ENCODE peak calls at places on chromosomes 7 and 10, in five cellular contexts. M, N, H, P and A are unnamed samples.

GRCh38 chr10:86366033-86366901 is at the start of gene GRID1:
- DNase-seq in M (no peak), N (peak), H (peak), P (no peak), A (no peak)

GRCh38 chr7:120273476-120273975 is 551 bp downstream of the KCND2 start:
- DNase-seq in M (no peak), N (no peak), H (peak), P (peak), A (peak)

GRCh38 chr10:28113202-28113601 is 114.3 kb upstream of the ODAD2 start:
- DNase-seq in M (no peak), N (no peak), H (no peak), P (no peak), A (no peak)

GRCh38 chr7:152435384-152436278 is at the start of gene KMT2C:
- DNase-seq in M (no peak), N (peak), H (peak), P (no peak), A (no peak)

GRCh38 chr7:109386959-109387358 is 817.3 kb downstream of the DNAJB9 start:
- DNase-seq in M (no peak), N (no peak), H (no peak), P (no peak), A (no peak)

GRCh38 chr7:112411186-112411795 is 39.0 kb upstream of the IFRD1 start:
- DNase-seq in M (no peak), N (no peak), H (peak), P (no peak), A (peak)

GRCh38 chr10:81386817-81387216 is 488.2 kb upstream of the NRG3 start:
- DNase-seq in M (no peak), N (no peak), H (no peak), P (no peak), A (no peak)

GRCh38 chr7:40700653-40701475 is 566.1 kb downstream of the SUGCT start:
- DNase-seq in M (no peak), N (no peak), H (no peak), P (no peak), A (no peak)

GRCh38 chr10:44261710-44262455 is 123.0 kb downstream of the CXCL12 start:
- DNase-seq in M (no peak), N (no peak), H (peak), P (peak), A (no peak)

GRCh38 chr10:72322030-72322279 is 32.8 kb downstream of the DNAJB12 start:
- DNase-seq in M (no peak), N (no peak), H (no peak), P (no peak), A (no peak)

GRCh38 chr7:55469271-55469681 is 103.0 kb downstream of the VOPP1 start:
- DNase-seq in M (no peak), N (no peak), H (peak), P (no peak), A (no peak)

GRCh38 chr7:155166108-155166507 is 96.0 kb downstream of the HTR5A start:
- DNase-seq in M (no peak), N (no peak), H (no peak), P (no peak), A (no peak)

GRCh38 chr10:103231047-103231551 is 14.6 kb upstream of the RPEL1 start:
- DNase-seq in M (peak), N (no peak), H (no peak), P (no peak), A (peak)

GRCh38 chr10:4093438-4093837 is 308.4 kb upstream of the KLF6 start:
- DNase-seq in M (no peak), N (no peak), H (no peak), P (no peak), A (no peak)

GRCh38 chr10:110366641-110367040 is 61.9 kb upstream of the SMNDC1 start:
- DNase-seq in M (no peak), N (no peak), H (no peak), P (no peak), A (no peak)

GRCh38 chr7:155584763-155585531 is 38.6 kb upstream of the CNPY1 start:
- DNase-seq in M (no peak), N (peak), H (peak), P (no peak), A (no peak)

GRCh38 chr10:70163448-70163847 is 6.9 kb downstream of the SAR1A start:
- DNase-seq in M (no peak), N (no peak), H (no peak), P (no peak), A (no peak)

GRCh38 chr7:2044883-2045471 is 187.8 kb downstream of the MAD1L1 start:
- DNase-seq in M (no peak), N (no peak), H (peak), P (no peak), A (no peak)

GRCh38 chr7:156168434-156168833 is 356.2 kb upstream of the SHH start:
- DNase-seq in M (no peak), N (no peak), H (no peak), P (no peak), A (no peak)

GRCh38 chr10:22477365-22478287 is 132.3 kb downstream of the SPAG6 start:
- DNase-seq in M (no peak), N (no peak), H (peak), P (no peak), A (no peak)

GRCh38 chr7:83681200-83681599 is 32.3 kb upstream of the SEMA3E start:
- DNase-seq in M (no peak), N (no peak), H (no peak), P (no peak), A (no peak)

GRCh38 chr7:74143383-74143782 is 30.8 kb upstream of the EIF4H start:
- DNase-seq in M (no peak), N (no peak), H (no peak), P (no peak), A (no peak)

GRCh38 chr10:122018951-122019413 is 30.0 kb downstream of the TACC2 start:
- DNase-seq in M (no peak), N (no peak), H (no peak), P (no peak), A (no peak)

GRCh38 chr10:122021421-122021820 is 32.5 kb downstream of the TACC2 start:
- DNase-seq in M (no peak), N (no peak), H (no peak), P (no peak), A (no peak)

GRCh38 chr10:122021828-122022227 is 32.9 kb downstream of the TACC2 start:
- DNase-seq in M (no peak), N (no peak), H (no peak), P (no peak), A (no peak)

GRCh38 chr10:122020202-122020601 is 31.2 kb downstream of the TACC2 start:
- DNase-seq in M (no peak), N (no peak), H (no peak), P (no peak), A (no peak)

DNA sequence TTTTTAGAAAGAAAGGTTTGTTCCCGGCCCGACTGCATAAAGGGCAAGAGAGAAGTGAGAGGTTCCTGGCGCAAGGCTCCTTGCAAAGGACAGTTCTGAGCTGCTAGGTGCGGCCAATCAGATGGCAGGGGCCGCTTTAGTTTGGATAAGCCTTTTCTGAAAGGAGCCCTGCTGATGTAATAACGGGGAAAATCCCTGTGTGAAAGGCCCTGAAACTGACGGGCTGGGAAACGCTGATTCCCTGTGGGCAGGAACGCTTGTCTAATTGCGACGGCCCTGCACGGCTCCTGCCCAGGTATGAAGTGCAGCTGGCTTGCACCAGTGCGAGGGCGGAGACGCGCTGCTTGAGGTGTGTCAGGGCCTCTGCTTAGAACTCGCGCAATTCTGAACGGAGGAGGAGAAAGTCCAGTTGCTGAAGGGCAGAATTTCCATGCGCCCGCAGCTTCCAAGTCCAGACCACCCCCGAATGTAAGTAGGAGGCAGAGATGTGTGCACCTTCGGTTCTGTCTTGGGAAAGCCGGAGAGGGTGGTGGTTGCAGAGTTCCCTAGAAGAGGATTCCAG is 30.5 kb downstream of the TACC2 start:
- DNase-seq in M (no peak), N (no peak), H (no peak), P (no peak), A (no peak)
- TF ChIP-seq ZBTB33 in M (no peak), N (no peak), H (no peak), P (no peak), A (peak)

DNA sequence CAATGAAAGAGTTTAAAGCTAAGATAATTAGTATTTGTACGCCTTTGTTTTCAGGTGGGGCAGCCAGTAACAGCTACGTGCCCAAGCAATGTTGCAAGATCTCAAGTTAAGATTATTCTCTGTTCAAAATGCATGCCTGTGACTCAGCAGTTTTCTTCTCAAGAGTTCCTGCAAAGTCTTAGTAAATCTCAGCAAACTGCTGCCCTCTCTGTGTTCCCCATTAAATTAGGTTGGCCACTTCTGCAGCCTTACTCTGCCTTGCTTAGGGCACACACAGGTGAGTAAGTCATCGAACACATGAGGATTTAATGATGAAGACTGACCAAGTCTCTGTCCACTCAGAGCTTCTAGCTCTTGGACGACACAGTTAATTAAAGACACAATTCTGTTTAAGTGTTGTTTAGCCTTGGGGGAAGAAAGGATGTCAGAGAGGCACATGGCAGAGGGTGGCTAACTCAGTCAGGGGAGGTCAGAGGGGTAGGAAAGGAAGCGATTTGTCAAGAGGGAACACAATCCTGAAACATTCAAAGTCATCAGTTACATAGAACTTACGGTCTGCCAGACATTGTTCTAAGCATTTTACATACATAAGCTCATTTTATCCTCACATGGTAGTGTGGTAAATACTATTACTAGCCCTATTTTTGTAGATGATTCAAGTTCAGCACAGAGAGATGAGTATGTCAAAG is 20.2 kb upstream of the SLC35G1 start:
- DNase-seq in M (no peak), N (no peak), H (no peak), P (no peak), A (no peak)
- TF ChIP-seq ZBTB33 in M (no peak), N (no peak), H (no peak), P (no peak), A (no peak)

GRCh38 chr7:138663741-138664710 is 37.1 kb downstream of the SVOPL start:
- DNase-seq in M (no peak), N (no peak), H (peak), P (no peak), A (no peak)
- TF ChIP-seq ZBTB33 in M (no peak), N (no peak), H (no peak), P (no peak), A (no peak)

GRCh38 chr7:157273208-157274202 is 63.3 kb upstream of the DNAJB6 start:
- DNase-seq in M (peak), N (peak), H (peak), P (no peak), A (peak)

GRCh38 chr7:157276091-157276561 is 60.7 kb upstream of the DNAJB6 start:
- DNase-seq in M (no peak), N (peak), H (peak), P (no peak), A (no peak)

GRCh38 chr7:157276731-157277562 is 59.9 kb upstream of the DNAJB6 start:
- DNase-seq in M (no peak), N (no peak), H (peak), P (no peak), A (no peak)

GRCh38 chr7:157272351-157273207 is 64.2 kb upstream of the DNAJB6 start:
- DNase-seq in M (no peak), N (no peak), H (peak), P (no peak), A (no peak)

DNA sequence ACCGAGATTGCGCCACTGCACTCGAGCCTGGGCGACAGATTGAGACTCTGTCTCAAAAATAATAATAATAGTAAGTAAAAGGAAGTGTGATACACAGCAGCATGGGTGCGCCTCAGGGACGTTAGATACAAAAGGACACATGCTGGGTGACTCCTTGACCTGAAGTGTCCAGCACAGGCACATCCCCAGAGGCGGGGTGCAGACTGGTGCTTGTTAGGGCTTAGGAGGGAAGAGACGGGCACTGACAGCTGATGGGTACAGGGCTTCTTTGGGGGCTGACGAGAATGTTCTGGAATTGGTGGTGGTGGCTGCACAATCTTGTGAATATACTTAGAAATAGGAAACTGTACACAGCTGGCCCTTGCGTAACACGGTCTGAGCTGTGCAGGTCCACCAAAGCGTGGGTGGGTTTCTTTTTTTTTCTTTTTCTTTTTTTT is 61.8 kb upstream of the DNAJB6 start:
- DNase-seq in M (no peak), N (no peak), H (no peak), P (no peak), A (no peak)
- TF ChIP-seq ZBTB33 in M (no peak), N (no peak), H (no peak), P (no peak), A (no peak)